ENCODE peak calls at places on chromosomes 1 and 21, in seven cellular contexts. C, X, M, O, E, Q and I are unnamed samples.

GRCh38 chr1:203122159-203122558 is 5.4 kb upstream of the ADORA1 start:
- DNase-seq in C (no peak), X (no peak), M (no peak), O (no peak), E (no peak), Q (no peak), I (no peak)

GRCh38 chr1:10646347-10646861 is 150.0 kb downstream of the CASZ1 start:
- DNase-seq in C (peak), X (peak), M (peak), O (no peak), E (no peak), Q (peak), I (no peak)

GRCh38 chr1:52673513-52673912 is 24.6 kb downstream of the COA7 start:
- DNase-seq in C (no peak), X (no peak), M (no peak), O (no peak), E (no peak), Q (no peak), I (no peak)

GRCh38 chr1:154749078-154749760 is 120.9 kb downstream of the KCNN3 start:
- DNase-seq in C (peak), X (peak), M (peak), O (no peak), E (peak), Q (peak), I (no peak)

GRCh38 chr1:244919320-244920282 is 55.3 kb upstream of the HNRNPU start:
- DNase-seq in C (peak), X (no peak), M (no peak), O (no peak), E (no peak), Q (no peak), I (no peak)

GRCh38 chr21:33133912-33134311 is 64.0 kb downstream of the OLIG1 start:
- DNase-seq in C (no peak), X (no peak), M (no peak), O (no peak), E (no peak), Q (no peak), I (no peak)

GRCh38 chr1:1360511-1361169 is 2.3 kb upstream of the MXRA8 start:
- DNase-seq in C (peak), X (peak), M (no peak), O (peak), E (no peak), Q (peak), I (peak)

GRCh38 chr1:223852337-223852736 is 6.6 kb upstream of the TP53BP2 start:
- DNase-seq in C (no peak), X (no peak), M (no peak), O (no peak), E (no peak), Q (no peak), I (no peak)

GRCh38 chr1:20903452-20903851 is 116.3 kb upstream of the HP1BP3 start:
- DNase-seq in C (peak), X (peak), M (no peak), O (no peak), E (no peak), Q (no peak), I (no peak)

GRCh38 chr1:74427676-74428075 is 84.7 kb downstream of the LRRC53 start:
- DNase-seq in C (no peak), X (peak), M (no peak), O (no peak), E (no peak), Q (no peak), I (no peak)

GRCh38 chr1:118783095-118783758 is 204.9 kb downstream of the TBX15 start:
- DNase-seq in C (no peak), X (peak), M (peak), O (peak), E (no peak), Q (no peak), I (no peak)

GRCh38 chr1:179077396-179077795 is 4.5 kb upstream of the TOR3A start:
- DNase-seq in C (peak), X (peak), M (no peak), O (no peak), E (no peak), Q (no peak), I (no peak)

GRCh38 chr1:20476260-20477038 is 9.6 kb downstream of the CAMK2N1 start:
- DNase-seq in C (peak), X (peak), M (peak), O (peak), E (no peak), Q (no peak), I (peak)

GRCh38 chr1:46491500-46492268 is 2.0 kb downstream of the DMBX1 start:
- DNase-seq in C (no peak), X (no peak), M (no peak), O (no peak), E (no peak), Q (no peak), I (no peak)

GRCh38 chr1:167781558-167781957 is 59.8 kb downstream of the MPZL1 start:
- DNase-seq in C (no peak), X (no peak), M (no peak), O (no peak), E (no peak), Q (no peak), I (no peak)

GRCh38 chr1:61842863-61843514 is 100.7 kb downstream of the PATJ start:
- DNase-seq in C (peak), X (peak), M (peak), O (peak), E (no peak), Q (no peak), I (no peak)

GRCh38 chr1:77413541-77414335 is 131.9 kb downstream of the AK5 start:
- DNase-seq in C (no peak), X (no peak), M (no peak), O (no peak), E (no peak), Q (no peak), I (no peak)

GRCh38 chr1:78561856-78562255 is 58.4 kb upstream of the IFI44L start:
- DNase-seq in C (peak), X (no peak), M (no peak), O (no peak), E (no peak), Q (no peak), I (no peak)

GRCh38 chr21:37264808-37265207 is 2.3 kb downstream of the VPS26C start:
- DNase-seq in C (peak), X (peak), M (no peak), O (no peak), E (no peak), Q (no peak), I (no peak)

GRCh38 chr1:180229483-180230415 is at the start of gene LHX4:
- DNase-seq in C (peak), X (peak), M (peak), O (peak), E (peak), Q (no peak), I (peak)

GRCh38 chr1:229252228-229252984 is 18.5 kb upstream of the RAB4A start:
- DNase-seq in C (no peak), X (no peak), M (no peak), O (no peak), E (no peak), Q (no peak), I (no peak)

GRCh38 chr1:111666828-111667227 is 47.2 kb downstream of the RAP1A start:
- DNase-seq in C (no peak), X (no peak), M (no peak), O (peak), E (no peak), Q (no peak), I (no peak)

GRCh38 chr1:116489231-116489697 is 81.6 kb downstream of the CD58 start:
- DNase-seq in C (peak), X (peak), M (no peak), O (peak), E (no peak), Q (peak), I (peak)

GRCh38 chr1:11806307-11806936 is 431 bp downstream of the CLCN6 start:
- DNase-seq in C (peak), X (peak), M (no peak), O (no peak), E (peak), Q (no peak), I (peak)

GRCh38 chr1:8412183-8412831 is 94.4 kb downstream of the SLC45A1 start:
- DNase-seq in C (peak), X (peak), M (no peak), O (no peak), E (no peak), Q (no peak), I (peak)

GRCh38 chr1:8443558-8444194 is 125.8 kb downstream of the SLC45A1 start:
- DNase-seq in C (no peak), X (peak), M (peak), O (peak), E (no peak), Q (no peak), I (no peak)

GRCh38 chr1:200410566-200410878 is 686 bp upstream of the ZNF281 start:
- DNase-seq in C (peak), X (peak), M (peak), O (peak), E (peak), Q (peak), I (peak)

GRCh38 chr1:180571060-180571831 is 12.5 kb downstream of the OVAAL start:
- DNase-seq in C (peak), X (peak), M (no peak), O (no peak), E (no peak), Q (no peak), I (no peak)

GRCh38 chr1:29004813-29005212 is 90.4 kb downstream of the EPB41 start:
- DNase-seq in C (no peak), X (no peak), M (no peak), O (no peak), E (no peak), Q (no peak), I (no peak)

GRCh38 chr1:162416215-162416614 is 4.3 kb upstream of the SH2D1B start:
- DNase-seq in C (no peak), X (no peak), M (no peak), O (no peak), E (no peak), Q (no peak), I (no peak)

GRCh38 chr1:111131693-111132092 is 8.2 kb downstream of the DRAM2 start:
- DNase-seq in C (no peak), X (no peak), M (no peak), O (no peak), E (no peak), Q (no peak), I (no peak)

GRCh38 chr1:247103777-247104591 is at the start of gene ZNF669:
- DNase-seq in C (peak), X (peak), M (peak), O (peak), E (peak), Q (peak), I (peak)

GRCh38 chr1:186420923-186421322 is 40.0 kb downstream of the PDC start:
- DNase-seq in C (peak), X (no peak), M (no peak), O (no peak), E (peak), Q (no peak), I (no peak)

GRCh38 chr21:43834146-43834905 is 30.7 kb upstream of the AGPAT3 start:
- DNase-seq in C (no peak), X (no peak), M (no peak), O (no peak), E (no peak), Q (no peak), I (no peak)

GRCh38 chr1:19775317-19775716 is 24.4 kb downstream of the TMCO4 start:
- DNase-seq in C (peak), X (peak), M (no peak), O (no peak), E (no peak), Q (no peak), I (no peak)

GRCh38 chr1:116330342-116330652 is 42.7 kb upstream of the ATP1A1 start:
- DNase-seq in C (no peak), X (peak), M (no peak), O (no peak), E (peak), Q (no peak), I (no peak)

GRCh38 chr1:184298321-184299052 is 88.3 kb upstream of the C1orf21 start:
- DNase-seq in C (peak), X (no peak), M (peak), O (peak), E (no peak), Q (no peak), I (no peak)

GRCh38 chr1:15939181-15940109 is 36.5 kb downstream of the ZBTB17 start:
- DNase-seq in C (peak), X (peak), M (no peak), O (no peak), E (no peak), Q (no peak), I (peak)

GRCh38 chr1:159664247-159664646 is 50.1 kb downstream of the CRP start:
- DNase-seq in C (no peak), X (no peak), M (no peak), O (no peak), E (no peak), Q (no peak), I (no peak)

DNA sequence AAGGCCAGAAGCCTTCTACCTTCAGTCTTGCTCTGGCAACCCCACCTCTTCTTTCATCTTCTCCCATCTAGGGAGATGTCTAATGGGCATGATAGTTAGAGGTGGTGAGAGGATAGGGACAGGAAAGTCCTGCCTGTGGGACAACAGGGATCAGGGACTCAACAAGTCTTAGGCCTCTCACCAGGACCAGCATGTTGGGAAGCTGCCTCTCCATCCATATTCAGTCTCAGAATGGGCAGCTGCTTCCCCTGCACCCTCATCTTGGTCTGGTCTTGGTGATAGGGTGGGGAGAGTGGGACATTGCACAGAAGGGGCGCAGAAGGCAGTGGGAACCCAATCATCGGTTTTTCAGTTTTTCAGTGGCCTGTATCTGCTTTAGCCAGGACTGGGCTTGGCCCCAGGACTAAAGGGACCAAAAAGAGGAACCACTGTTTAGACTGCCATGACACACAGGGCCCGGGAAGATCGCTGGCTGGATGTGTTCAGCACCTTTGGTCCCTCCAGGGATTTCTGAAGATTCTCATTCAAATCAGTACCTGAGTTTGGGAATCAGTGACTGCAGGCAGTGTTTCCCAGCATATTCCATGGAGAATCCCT is 12.7 kb downstream of the RHEX start:
- DNase-seq in C (no peak), X (no peak), M (no peak), O (no peak), E (no peak), Q (no peak), I (no peak)
- H3K4me2 ChIP-seq in C (no peak), X (no peak), M (no peak), O (no peak), E (peak), Q (no peak), I (no peak)

GRCh38 chr1:233912447-233912846 is 8.0 kb downstream of the SLC35F3 start:
- DNase-seq in C (no peak), X (no peak), M (no peak), O (no peak), E (no peak), Q (no peak), I (no peak)

GRCh38 chr1:233907139-233907538 is 2.7 kb downstream of the SLC35F3 start:
- DNase-seq in C (no peak), X (peak), M (no peak), O (no peak), E (no peak), Q (no peak), I (no peak)

GRCh38 chr1:233905416-233906051 is 1.1 kb downstream of the SLC35F3 start:
- DNase-seq in C (no peak), X (peak), M (peak), O (peak), E (no peak), Q (no peak), I (no peak)

GRCh38 chr1:233908092-233908491 is 3.6 kb downstream of the SLC35F3 start:
- DNase-seq in C (no peak), X (peak), M (no peak), O (no peak), E (no peak), Q (no peak), I (no peak)

DNA sequence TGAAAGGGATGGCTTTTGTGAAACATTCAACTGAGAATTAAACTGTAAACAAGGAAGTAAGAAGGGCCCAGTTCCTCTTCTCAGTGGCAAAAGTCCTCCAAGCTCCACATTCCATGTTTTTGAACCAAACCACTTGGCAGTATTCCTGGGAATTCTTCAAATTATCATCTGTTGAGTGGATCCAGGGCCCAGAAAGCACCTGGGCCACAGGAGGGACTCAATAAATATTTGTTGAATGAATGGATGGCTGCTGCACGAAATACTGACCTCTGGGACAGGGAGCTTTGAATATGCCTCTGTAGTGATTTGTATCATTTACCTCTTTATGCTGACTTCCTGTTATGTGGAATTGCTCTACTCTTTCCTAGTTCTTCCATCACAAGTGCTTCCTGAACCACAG is 4.7 kb downstream of the SLC35F3 start:
- DNase-seq in C (no peak), X (peak), M (no peak), O (no peak), E (no peak), Q (peak), I (no peak)
- TF ChIP-seq EZH2phosphoT487 in C (no peak), X (no peak), M (no peak), O (no peak), E (no peak), Q (no peak), I (no peak)

DNA sequence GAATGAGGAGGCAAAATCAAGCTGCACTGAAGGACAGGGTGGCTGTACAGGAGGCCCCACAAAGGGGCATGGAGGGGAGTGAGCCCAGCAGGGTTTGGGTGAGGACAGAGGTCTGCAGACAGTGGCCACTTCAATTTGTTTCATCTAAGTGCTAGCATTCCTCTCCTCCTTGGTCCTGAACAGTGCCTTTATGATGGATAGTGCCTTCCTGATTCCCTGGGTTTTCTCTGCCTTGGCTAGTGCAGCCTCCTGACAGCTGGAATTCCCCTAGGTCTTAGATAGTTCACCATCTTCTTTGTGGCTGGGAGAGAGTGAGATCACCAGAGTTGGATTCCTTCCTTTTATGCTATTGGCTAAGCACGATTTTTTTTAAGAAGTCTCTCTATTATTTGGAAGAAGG is 3.8 kb upstream of the HPCAL4 start:
- DNase-seq in C (no peak), X (no peak), M (peak), O (no peak), E (no peak), Q (no peak), I (no peak)
- TF ChIP-seq EZH2 in C (no peak), X (no peak), M (no peak), O (no peak), E (no peak), Q (no peak), I (no peak)

GRCh38 chr1:92839442-92839841 is 7.6 kb downstream of the RPL5 start:
- DNase-seq in C (no peak), X (no peak), M (no peak), O (no peak), E (no peak), Q (no peak), I (no peak)
- H3K4me2 ChIP-seq in C (no peak), X (no peak), M (no peak), O (no peak), E (no peak), Q (no peak), I (no peak)

GRCh38 chr1:2428490-2428889 is 16.1 kb upstream of the PEX10 start:
- DNase-seq in C (no peak), X (no peak), M (no peak), O (no peak), E (no peak), Q (no peak), I (no peak)
- TF ChIP-seq EZH2phosphoT487 in C (no peak), X (no peak), M (no peak), O (no peak), E (no peak), Q (no peak), I (no peak)

DNA sequence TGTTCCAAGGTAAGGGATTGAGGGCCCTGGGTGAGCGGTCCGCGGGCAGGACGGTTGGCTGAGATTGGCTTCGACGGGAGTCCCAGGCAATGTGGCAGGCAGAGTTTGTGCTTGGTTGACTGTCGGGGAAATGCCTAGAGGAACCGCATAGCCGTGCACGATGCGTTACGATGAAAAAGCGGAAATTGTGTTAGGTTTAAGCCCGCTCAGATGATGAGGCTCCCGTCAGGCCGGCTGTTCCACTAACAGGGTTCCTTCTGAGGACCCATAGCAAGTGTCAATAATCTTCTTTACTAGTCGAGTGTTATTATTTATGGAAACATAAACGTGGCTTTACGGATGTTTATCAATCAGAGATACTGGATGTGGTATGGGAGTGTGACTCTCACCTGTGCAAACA is 117.8 kb upstream of the COL6A1 start:
- DNase-seq in C (no peak), X (no peak), M (no peak), O (no peak), E (no peak), Q (no peak), I (no peak)
- TF ChIP-seq EZH2 in C (no peak), X (no peak), M (no peak), O (no peak), E (no peak), Q (no peak), I (no peak)

GRCh38 chr1:88985033-88985432 is 7.4 kb downstream of the KYAT3 start:
- DNase-seq in C (peak), X (peak), M (no peak), O (no peak), E (no peak), Q (peak), I (peak)
- H3K4me2 ChIP-seq in C (peak), X (peak), M (peak), O (no peak), E (no peak), Q (peak), I (peak)

GRCh38 chr1:221076467-221076866 is 197.2 kb downstream of the HLX start:
- DNase-seq in C (peak), X (no peak), M (no peak), O (no peak), E (no peak), Q (no peak), I (no peak)
- TF ChIP-seq EZH2phosphoT487 in C (no peak), X (no peak), M (no peak), O (no peak), E (no peak), Q (no peak), I (no peak)

DNA sequence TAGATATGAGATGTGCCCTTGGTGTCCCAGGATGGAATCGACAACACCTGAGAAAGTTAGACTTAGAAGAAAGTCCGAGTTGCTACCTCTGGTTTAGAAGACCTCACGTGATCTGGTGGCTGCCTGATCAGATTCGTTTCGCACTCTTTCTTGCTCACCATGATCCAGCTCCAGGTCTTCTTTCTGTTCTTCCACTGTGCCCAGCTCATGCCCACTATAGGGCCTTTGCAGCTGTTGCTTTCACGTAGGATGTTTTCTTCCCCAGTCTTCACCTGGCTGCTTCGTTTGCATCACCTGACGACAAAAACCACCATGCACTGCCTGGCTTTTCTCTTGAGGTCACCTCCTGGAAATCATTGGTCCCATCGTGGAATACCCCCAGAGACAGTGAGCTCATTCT is 311.1 kb downstream of the PRDM2 start:
- DNase-seq in C (no peak), X (no peak), M (no peak), O (no peak), E (peak), Q (no peak), I (no peak)
- TF ChIP-seq EZH2 in C (no peak), X (no peak), M (no peak), O (no peak), E (no peak), Q (no peak), I (no peak)